ENCODE peak calls at places on chromosome 14, in six cellular contexts. J is sigmoid colon; Z is IMR-90; N is dorsolateral prefrontal cortex; L is substantia nigra; T is CD8-positive, alpha-beta T cell. S is an unnamed sample.

GRCh38 chr14:100592461-100592871 is 5.2 kb upstream of the BEGAIN start:
- DNase-seq in N (peak), J (peak), T (no peak), Z (no peak), L (no peak), S (no peak)

GRCh38 chr14:75452900-75453816 is 25.3 kb downstream of the JDP2 start:
- DNase-seq in J (peak), Z (peak), L (no peak), N (peak), T (no peak), S (no peak)

GRCh38 chr14:89485264-89485663 is 68.2 kb upstream of the FOXN3 start:
- DNase-seq in J (no peak), T (no peak), Z (no peak), L (no peak), N (no peak), S (no peak)

GRCh38 chr14:100586520-100587247 is 533 bp downstream of the BEGAIN start:
- DNase-seq in J (peak), L (no peak), Z (no peak), T (no peak), N (no peak), S (no peak)

GRCh38 chr14:35336171-35337073 is 44.2 kb downstream of the PSMA6 start:
- DNase-seq in J (peak), L (no peak), N (no peak), Z (peak), T (no peak), S (no peak)

GRCh38 chr14:52327374-52328226 is 13.5 kb downstream of the PTGER2 start:
- DNase-seq in N (no peak), T (no peak), J (no peak), L (no peak), Z (peak), S (no peak)

GRCh38 chr14:48304729-48305128 is 629.3 kb upstream of the MDGA2 start:
- DNase-seq in N (no peak), Z (no peak), L (no peak), J (no peak), T (no peak), S (no peak)

GRCh38 chr14:21680072-21680471 is 6.5 kb upstream of the OR4E1 start:
- DNase-seq in J (no peak), N (no peak), Z (peak), L (no peak), T (no peak), S (no peak)

GRCh38 chr14:36656769-36657408 is 4.8 kb upstream of the PAX9 start:
- DNase-seq in J (no peak), N (no peak), T (no peak), Z (no peak), L (no peak), S (no peak)

GRCh38 chr14:96272777-96273471 is 16.9 kb downstream of the BDKRB1 start:
- DNase-seq in L (no peak), Z (peak), J (no peak), N (no peak), T (no peak), S (no peak)

GRCh38 chr14:101394374-101394773 is 166.9 kb upstream of the DIO3 start:
- DNase-seq in J (no peak), Z (no peak), N (no peak), T (no peak), L (no peak), S (no peak)

GRCh38 chr14:56342419-56342901 is 224.2 kb downstream of the PELI2 start:
- DNase-seq in Z (peak), J (no peak), L (no peak), T (no peak), N (no peak), S (no peak)

GRCh38 chr14:68978550-68978911 is 571 bp downstream of the ACTN1 start:
- DNase-seq in J (peak), L (no peak), Z (no peak), N (no peak), T (peak), S (no peak)

GRCh38 chr14:76236172-76237130 is 84.7 kb downstream of the GPATCH2L start:
- DNase-seq in J (no peak), T (no peak), L (no peak), Z (peak), N (no peak), S (no peak)

DNA sequence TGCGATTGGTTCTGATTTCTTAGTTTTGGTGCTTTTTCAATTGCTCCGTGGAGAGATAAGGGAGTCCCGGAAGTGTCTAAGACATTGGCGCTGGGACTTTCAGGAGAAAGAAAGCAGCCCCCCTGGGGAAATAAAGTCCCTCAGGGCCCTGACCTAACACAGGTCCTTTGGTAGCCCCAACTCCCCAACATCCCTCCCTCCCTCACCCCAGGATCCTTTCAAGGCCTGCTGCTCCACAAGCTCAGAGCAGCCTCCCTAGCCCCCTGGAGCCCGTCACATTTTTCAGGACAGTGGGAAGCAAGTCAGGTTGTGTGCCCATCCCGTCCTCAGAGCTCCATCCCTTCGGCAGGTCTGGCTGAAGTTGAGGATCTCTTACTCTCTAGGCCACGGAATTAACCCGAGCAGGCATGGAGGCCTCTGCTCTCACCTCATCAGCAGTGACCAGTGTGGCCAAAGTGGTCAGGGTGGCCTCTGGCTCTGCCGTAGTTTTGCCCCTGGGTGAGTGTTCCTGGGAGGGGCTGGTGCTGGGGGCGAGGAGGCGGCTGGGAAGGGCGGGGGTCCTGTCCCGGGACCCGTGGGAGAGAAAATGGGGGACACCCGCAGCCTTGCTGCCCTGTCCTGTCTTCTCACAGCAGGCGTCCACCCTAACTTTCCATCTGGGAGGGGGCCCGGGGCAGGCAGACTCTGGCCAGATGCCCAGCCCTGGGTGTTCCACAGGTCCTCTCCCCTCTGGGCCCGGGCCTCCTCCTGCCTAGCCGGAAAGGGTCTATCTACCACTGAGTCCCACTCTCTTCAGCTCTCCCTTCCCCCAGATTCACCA is 950 bp downstream of the IFI27 start:
- DNase-seq in N (no peak), Z (no peak), T (peak), J (peak), L (no peak), S (no peak)
- H3K27ac ChIP-seq in N (peak), Z (no peak), T (no peak), J (peak), L (no peak), S (no peak)

DNA sequence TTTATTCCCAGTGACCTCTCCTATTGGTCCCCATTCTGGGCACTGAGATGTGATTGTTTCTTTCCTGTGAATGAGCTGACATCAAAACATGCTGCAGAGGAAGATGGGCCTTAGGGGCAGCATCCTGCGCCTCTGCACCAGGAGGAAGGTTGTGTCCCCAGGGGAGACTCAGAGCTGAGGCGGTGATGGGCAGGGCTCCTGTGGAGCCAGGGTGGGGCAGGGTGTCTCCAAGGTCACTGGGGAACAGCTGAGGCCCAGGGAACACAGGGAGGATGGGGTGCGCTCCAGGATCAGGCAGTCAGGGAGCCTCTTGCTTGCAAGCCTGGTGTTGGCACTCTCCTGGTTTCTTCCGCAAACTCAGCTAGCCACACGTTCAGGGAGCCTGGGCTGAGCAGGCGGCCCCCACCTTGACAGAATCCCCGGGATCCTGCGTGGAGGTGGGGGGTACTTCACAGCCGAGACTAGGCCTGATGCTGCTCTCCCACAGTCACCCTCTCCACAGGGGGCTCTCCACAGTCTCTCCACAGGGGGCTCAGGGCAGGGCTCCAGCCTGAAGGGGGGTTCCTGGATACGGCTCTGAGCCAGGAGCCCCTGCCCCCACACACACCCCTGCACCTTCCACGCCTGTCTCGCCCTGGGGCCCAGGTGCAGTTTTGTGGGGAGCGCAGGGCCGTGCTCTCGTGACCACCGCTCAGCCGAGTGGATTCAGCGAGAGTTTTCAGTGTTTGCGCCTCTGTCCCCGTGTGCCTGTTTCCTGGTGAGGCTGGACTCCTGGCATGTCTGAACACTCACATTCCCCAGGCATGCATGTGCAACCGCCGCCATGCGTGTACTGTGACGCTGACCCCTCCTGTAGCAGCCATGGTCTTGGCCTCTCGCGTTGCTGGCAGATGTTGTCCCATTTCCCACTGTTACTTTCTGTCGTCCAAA is 264.7 kb downstream of the SEC23A start:
- DNase-seq in Z (no peak), L (no peak), J (no peak), N (no peak), T (no peak), S (no peak)
- H3K27ac ChIP-seq in Z (no peak), L (no peak), J (no peak), N (no peak), T (no peak), S (no peak)

GRCh38 chr14:104085889-104086201 is 345 bp downstream of the ASPG start:
- DNase-seq in L (no peak), Z (no peak), T (no peak), N (no peak), J (no peak), S (no peak)
- H3K27ac ChIP-seq in L (no peak), Z (no peak), T (no peak), N (no peak), J (no peak), S (no peak)

GRCh38 chr14:87993485-87993809 is 465 bp upstream of the GALC start:
- DNase-seq in T (no peak), Z (no peak), J (no peak), L (no peak), N (no peak), S (no peak)

GRCh38 chr14:87996276-87996592 is 3.3 kb upstream of the GALC start:
- DNase-seq in T (no peak), L (no peak), N (no peak), J (no peak), Z (peak), S (no peak)

GRCh38 chr14:87995500-87996275 is 2.7 kb upstream of the GALC start:
- DNase-seq in T (no peak), J (no peak), L (no peak), Z (no peak), N (no peak), S (no peak)

GRCh38 chr14:87992720-87993484 is at the start of gene GALC:
- DNase-seq in N (peak), J (peak), L (peak), Z (peak), T (peak), S (peak)

DNA sequence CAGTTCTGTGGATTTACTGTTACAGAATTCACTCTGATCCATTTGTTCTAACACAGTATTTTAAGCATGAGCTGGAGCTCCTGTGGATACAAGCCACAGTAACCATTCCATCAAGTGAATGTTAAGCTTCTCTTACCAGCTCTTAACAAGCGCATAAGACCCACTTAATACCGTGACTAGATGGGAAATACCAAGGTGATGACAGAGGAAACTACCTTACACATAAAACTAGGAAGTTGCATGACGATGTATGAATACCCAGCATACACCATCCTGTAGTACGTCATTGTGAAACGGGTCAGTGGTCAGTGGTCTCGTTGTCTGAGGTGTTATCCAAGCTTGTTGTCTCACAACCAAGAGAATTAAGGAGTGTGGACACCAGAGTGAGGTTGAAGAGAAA is 2.0 kb upstream of the GALC start:
- DNase-seq in L (no peak), J (no peak), Z (no peak), N (no peak), T (no peak), S (peak)
- H3K27ac ChIP-seq in L (no peak), J (no peak), Z (no peak), N (no peak), T (peak), S (peak)

GRCh38 chr14:71362920-71363584 is 455.8 kb downstream of the PCNX1 start:
- DNase-seq in L (no peak), N (no peak), J (no peak), Z (peak), T (no peak), S (no peak)
- H3K27ac ChIP-seq in L (no peak), N (peak), J (peak), Z (peak), T (no peak), S (no peak)

DNA sequence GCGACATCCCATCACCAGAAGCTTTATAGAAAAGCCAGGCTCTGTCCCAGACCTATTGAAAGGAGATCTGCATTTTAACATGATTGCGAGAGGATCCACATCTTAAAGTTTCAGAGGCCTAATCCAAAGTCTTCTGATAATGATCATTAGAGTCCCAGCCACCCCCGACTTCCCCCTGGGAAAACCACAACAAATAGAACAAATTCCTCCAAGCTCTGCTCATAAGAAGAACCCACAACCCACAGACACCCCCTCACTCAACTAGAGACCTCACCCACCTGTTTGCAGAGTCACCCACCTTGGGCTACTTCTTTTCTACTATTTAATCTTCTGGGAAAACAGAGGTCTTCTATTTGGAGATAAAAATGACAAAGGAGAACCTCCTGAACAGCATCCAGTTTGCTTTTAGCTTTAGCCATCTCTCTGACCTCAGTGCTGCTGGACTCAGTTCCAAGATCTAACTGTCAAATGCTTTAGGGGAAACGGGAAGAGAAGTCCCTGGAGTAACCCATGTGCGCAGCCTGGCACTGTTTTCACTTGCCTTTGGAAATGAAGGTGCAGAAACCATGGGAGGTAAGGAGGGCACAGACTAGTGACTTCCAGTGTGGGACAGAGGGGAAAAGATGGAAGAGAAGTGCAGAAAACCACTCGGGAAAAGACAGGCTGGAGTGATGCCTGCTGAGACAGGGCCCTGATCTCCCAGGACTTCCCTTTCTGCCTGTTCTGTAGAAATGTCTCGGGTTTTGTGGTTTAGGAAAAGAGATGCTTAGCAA is 124.9 kb upstream of the HIF1A start:
- DNase-seq in T (peak), J (no peak), L (no peak), Z (peak), N (no peak), S (no peak)
- H3K27ac ChIP-seq in T (no peak), J (peak), L (no peak), Z (peak), N (no peak), S (no peak)

GRCh38 chr14:95233702-95234241 is 76.4 kb upstream of the DICER1 start:
- DNase-seq in J (no peak), L (no peak), N (no peak), Z (no peak), T (no peak), S (no peak)
- H3K27ac ChIP-seq in J (no peak), L (peak), N (peak), Z (no peak), T (no peak), S (no peak)

GRCh38 chr14:23559921-23560520 is 4.0 kb downstream of the THTPA start:
- DNase-seq in N (no peak), Z (no peak), T (no peak), L (no peak), J (no peak), S (no peak)
- H3K27ac ChIP-seq in N (peak), Z (no peak), T (no peak), L (no peak), J (no peak), S (no peak)

GRCh38 chr14:65296876-65297275 is 115.7 kb upstream of the FUT8 start:
- DNase-seq in L (no peak), T (no peak), Z (no peak), N (no peak), J (no peak), S (no peak)
- H3K27ac ChIP-seq in L (no peak), T (no peak), Z (no peak), N (no peak), J (no peak), S (no peak)

S was measured in effector memory CD4-positive, alpha-beta T cell.